ENCODE peak calls at places on chromosomes 1 and 21, in ten cellular contexts. One of them, this sample, is unnamed.

GRCh38 chr1:245788269-245788668 is 633.5 kb downstream of the KIF26B start:
- DNase-seq in glutamatergic neuron: no peak
- DNase-seq in CD8-positive, alpha-beta T cell: no peak
- DNase-seq in AG10803: peak; percentile 97
- DNase-seq in MM.1S: no peak
- DNase-seq in coronary artery: no peak
- DNase-seq in endothelial cell: no peak
- DNase-seq in AG09309: peak; percentile 91
- DNase-seq in right atrium auricular region: no peak
- DNase-seq in thoracic aorta: no peak
- DNase-seq in this sample: no peak

GRCh38 chr1:41381691-41382530 is 20.7 kb downstream of the FOXO6 start:
- DNase-seq in glutamatergic neuron: peak; percentile 52
- DNase-seq in CD8-positive, alpha-beta T cell: no peak
- DNase-seq in AG10803: peak; percentile 58
- DNase-seq in MM.1S: no peak
- DNase-seq in coronary artery: no peak
- DNase-seq in endothelial cell: no peak
- DNase-seq in AG09309: peak; percentile 14
- DNase-seq in right atrium auricular region: no peak
- DNase-seq in thoracic aorta: no peak
- DNase-seq in this sample: no peak

GRCh38 chr1:3419415-3420204 is 34.9 kb upstream of the ARHGEF16 start:
- DNase-seq in glutamatergic neuron: no peak
- DNase-seq in CD8-positive, alpha-beta T cell: no peak
- DNase-seq in AG10803: peak; percentile 8
- DNase-seq in MM.1S: no peak
- DNase-seq in coronary artery: no peak
- DNase-seq in endothelial cell: no peak
- DNase-seq in AG09309: no peak
- DNase-seq in right atrium auricular region: no peak
- DNase-seq in thoracic aorta: no peak
- DNase-seq in this sample: no peak

GRCh38 chr1:85581138-85581801 is 709 bp downstream of the CCN1 start:
- DNase-seq in glutamatergic neuron: peak; percentile 81
- DNase-seq in CD8-positive, alpha-beta T cell: no peak
- DNase-seq in AG10803: peak; percentile 67
- DNase-seq in MM.1S: peak; percentile 73
- DNase-seq in coronary artery: peak; percentile 88
- DNase-seq in endothelial cell: peak; percentile 88
- DNase-seq in AG09309: no peak
- DNase-seq in right atrium auricular region: peak; percentile 70
- DNase-seq in thoracic aorta: peak; percentile 24
- DNase-seq in this sample: peak; percentile 57

GRCh38 chr1:223549740-223550139 is 115.8 kb downstream of the CAPN8 start:
- DNase-seq in glutamatergic neuron: no peak
- DNase-seq in CD8-positive, alpha-beta T cell: no peak
- DNase-seq in AG10803: no peak
- DNase-seq in MM.1S: no peak
- DNase-seq in coronary artery: no peak
- DNase-seq in endothelial cell: no peak
- DNase-seq in AG09309: no peak
- DNase-seq in right atrium auricular region: no peak
- DNase-seq in thoracic aorta: no peak
- DNase-seq in this sample: no peak

GRCh38 chr1:40273547-40274166 is 15.6 kb downstream of the ZMPSTE24 start:
- DNase-seq in glutamatergic neuron: no peak
- DNase-seq in CD8-positive, alpha-beta T cell: no peak
- DNase-seq in AG10803: no peak
- DNase-seq in MM.1S: no peak
- DNase-seq in coronary artery: no peak
- DNase-seq in endothelial cell: no peak
- DNase-seq in AG09309: no peak
- DNase-seq in right atrium auricular region: no peak
- DNase-seq in thoracic aorta: no peak
- DNase-seq in this sample: no peak

GRCh38 chr1:16720403-16721223 is 19.7 kb upstream of the RNU1-4 start:
- DNase-seq in glutamatergic neuron: no peak
- DNase-seq in CD8-positive, alpha-beta T cell: no peak
- DNase-seq in AG10803: no peak
- DNase-seq in MM.1S: no peak
- DNase-seq in coronary artery: peak; percentile 73
- DNase-seq in endothelial cell: no peak
- DNase-seq in AG09309: no peak
- DNase-seq in right atrium auricular region: peak; percentile 58
- DNase-seq in thoracic aorta: no peak
- DNase-seq in this sample: no peak

GRCh38 chr1:173920868-173921267 is 3.7 kb upstream of the SERPINC1 start:
- DNase-seq in glutamatergic neuron: no peak
- DNase-seq in CD8-positive, alpha-beta T cell: no peak
- DNase-seq in AG10803: no peak
- DNase-seq in MM.1S: no peak
- DNase-seq in coronary artery: no peak
- DNase-seq in endothelial cell: no peak
- DNase-seq in AG09309: no peak
- DNase-seq in right atrium auricular region: no peak
- DNase-seq in thoracic aorta: no peak
- DNase-seq in this sample: no peak

GRCh38 chr1:151288502-151288901 is 6.4 kb downstream of the ZNF687 start:
- DNase-seq in glutamatergic neuron: no peak
- DNase-seq in CD8-positive, alpha-beta T cell: no peak
- DNase-seq in AG10803: no peak
- DNase-seq in MM.1S: no peak
- DNase-seq in coronary artery: no peak
- DNase-seq in endothelial cell: no peak
- DNase-seq in AG09309: no peak
- DNase-seq in right atrium auricular region: no peak
- DNase-seq in thoracic aorta: no peak
- DNase-seq in this sample: no peak

GRCh38 chr21:18041012-18041411 is 203.6 kb upstream of the CHODL start:
- DNase-seq in glutamatergic neuron: no peak
- DNase-seq in CD8-positive, alpha-beta T cell: no peak
- DNase-seq in AG10803: no peak
- DNase-seq in MM.1S: peak; percentile 76
- DNase-seq in coronary artery: no peak
- DNase-seq in endothelial cell: peak; percentile 29
- DNase-seq in AG09309: no peak
- DNase-seq in right atrium auricular region: no peak
- DNase-seq in thoracic aorta: no peak
- DNase-seq in this sample: no peak

GRCh38 chr1:40849801-40850592 is 12.2 kb downstream of the CITED4 start:
- DNase-seq in glutamatergic neuron: peak; percentile 85
- DNase-seq in CD8-positive, alpha-beta T cell: peak; percentile 69
- DNase-seq in AG10803: peak; percentile 45
- DNase-seq in MM.1S: peak; percentile 68
- DNase-seq in coronary artery: no peak
- DNase-seq in endothelial cell: peak; percentile 78
- DNase-seq in AG09309: no peak
- DNase-seq in right atrium auricular region: peak; percentile 79
- DNase-seq in thoracic aorta: no peak
- DNase-seq in this sample: peak; percentile 51

GRCh38 chr1:19370453-19371170 is 58.5 kb downstream of the SLC66A1 start:
- DNase-seq in glutamatergic neuron: no peak
- DNase-seq in CD8-positive, alpha-beta T cell: no peak
- DNase-seq in AG10803: no peak
- DNase-seq in MM.1S: no peak
- DNase-seq in coronary artery: no peak
- DNase-seq in endothelial cell: no peak
- DNase-seq in AG09309: no peak
- DNase-seq in right atrium auricular region: no peak
- DNase-seq in thoracic aorta: no peak
- DNase-seq in this sample: no peak

GRCh38 chr1:10161541-10162290 is 48.7 kb upstream of the KIF1B start:
- DNase-seq in glutamatergic neuron: no peak
- DNase-seq in CD8-positive, alpha-beta T cell: no peak
- DNase-seq in AG10803: peak; percentile 11
- DNase-seq in MM.1S: no peak
- DNase-seq in coronary artery: peak; percentile 77
- DNase-seq in endothelial cell: no peak
- DNase-seq in AG09309: no peak
- DNase-seq in right atrium auricular region: no peak
- DNase-seq in thoracic aorta: peak; percentile 22
- DNase-seq in this sample: no peak

GRCh38 chr1:7334475-7335035 is 436.5 kb upstream of the VAMP3 start:
- DNase-seq in glutamatergic neuron: no peak
- DNase-seq in CD8-positive, alpha-beta T cell: no peak
- DNase-seq in AG10803: peak; percentile 47
- DNase-seq in MM.1S: no peak
- DNase-seq in coronary artery: peak; percentile 9
- DNase-seq in endothelial cell: no peak
- DNase-seq in AG09309: peak; percentile 13
- DNase-seq in right atrium auricular region: no peak
- DNase-seq in thoracic aorta: no peak
- DNase-seq in this sample: no peak

GRCh38 chr1:112618114-112618720 is 724 bp downstream of the ST7L start:
- DNase-seq in glutamatergic neuron: no peak
- DNase-seq in CD8-positive, alpha-beta T cell: no peak
- DNase-seq in AG10803: peak; percentile 24
- DNase-seq in MM.1S: peak; percentile 16
- DNase-seq in coronary artery: no peak
- DNase-seq in endothelial cell: no peak
- DNase-seq in AG09309: no peak
- DNase-seq in right atrium auricular region: no peak
- DNase-seq in thoracic aorta: no peak
- DNase-seq in this sample: no peak

GRCh38 chr1:179321533-179322216 is 28.1 kb downstream of the SOAT1 start:
- DNase-seq in glutamatergic neuron: no peak
- DNase-seq in CD8-positive, alpha-beta T cell: no peak
- DNase-seq in AG10803: no peak
- DNase-seq in MM.1S: no peak
- DNase-seq in coronary artery: no peak
- DNase-seq in endothelial cell: no peak
- DNase-seq in AG09309: no peak
- DNase-seq in right atrium auricular region: no peak
- DNase-seq in thoracic aorta: no peak
- DNase-seq in this sample: no peak

GRCh38 chr1:102434421-102434820 is 437.7 kb upstream of the OLFM3 start:
- DNase-seq in glutamatergic neuron: no peak
- DNase-seq in CD8-positive, alpha-beta T cell: no peak
- DNase-seq in AG10803: no peak
- DNase-seq in MM.1S: peak; percentile 52
- DNase-seq in coronary artery: no peak
- DNase-seq in endothelial cell: peak; percentile 27
- DNase-seq in AG09309: no peak
- DNase-seq in right atrium auricular region: no peak
- DNase-seq in thoracic aorta: no peak
- DNase-seq in this sample: no peak
- TF ChIP-seq CTCF in glutamatergic neuron: peak; percentile 70
- TF ChIP-seq CTCF in CD8-positive, alpha-beta T cell: no peak
- TF ChIP-seq CTCF in AG10803: peak; percentile 7
- TF ChIP-seq CTCF in MM.1S: peak; percentile 47
- TF ChIP-seq CTCF in coronary artery: no peak
- TF ChIP-seq CTCF in endothelial cell: peak; percentile 61
- TF ChIP-seq CTCF in AG09309: no peak
- TF ChIP-seq CTCF in right atrium auricular region: no peak
- TF ChIP-seq CTCF in thoracic aorta: no peak
- TF ChIP-seq CTCF in this sample: peak; percentile 53

DNA sequence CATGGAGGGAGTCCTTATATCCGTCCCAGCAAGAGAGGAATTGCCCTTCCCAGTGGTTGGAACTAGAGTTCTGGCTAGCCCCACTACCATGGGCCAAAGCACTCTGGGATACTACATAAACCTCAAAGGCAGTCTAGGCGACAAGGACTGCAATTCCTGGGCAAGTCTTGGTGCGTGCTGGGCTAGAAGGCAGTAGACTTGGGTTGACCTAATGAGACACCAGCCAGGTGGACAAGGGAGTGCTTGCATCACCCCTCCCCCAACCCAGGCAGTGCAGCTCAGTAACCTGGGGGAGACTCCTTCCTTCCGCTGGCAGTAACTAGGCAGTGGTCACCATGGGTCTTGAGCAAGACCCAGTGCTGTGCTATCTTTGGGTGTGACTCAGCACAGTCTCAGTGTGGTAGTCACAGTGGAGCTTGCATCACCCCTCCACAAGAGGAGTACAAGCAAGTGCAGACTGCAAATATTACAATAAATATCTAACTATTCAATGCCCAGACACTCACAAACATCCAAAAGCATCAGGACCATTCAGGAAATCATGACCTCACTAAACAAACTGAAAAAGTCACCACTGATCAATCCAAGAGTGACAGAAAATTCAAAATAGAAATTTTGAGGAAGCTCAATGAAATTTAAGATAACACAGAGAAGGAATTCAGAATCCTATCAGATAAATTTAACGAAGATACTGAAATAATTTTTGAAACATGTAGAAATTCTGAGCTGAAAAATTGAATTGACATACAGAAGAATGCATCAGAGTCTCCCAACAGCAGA is 84.7 kb upstream of the LYPLAL1 start:
- DNase-seq in glutamatergic neuron: no peak
- DNase-seq in CD8-positive, alpha-beta T cell: no peak
- DNase-seq in AG10803: peak; percentile 93
- DNase-seq in MM.1S: no peak
- DNase-seq in coronary artery: peak; percentile 80
- DNase-seq in endothelial cell: no peak
- DNase-seq in AG09309: peak; percentile 88
- DNase-seq in right atrium auricular region: peak; percentile 83
- DNase-seq in thoracic aorta: peak; percentile 54
- DNase-seq in this sample: peak; percentile 62
- TF ChIP-seq CTCF in glutamatergic neuron: no peak
- TF ChIP-seq CTCF in CD8-positive, alpha-beta T cell: no peak
- TF ChIP-seq CTCF in AG10803: no peak
- TF ChIP-seq CTCF in MM.1S: no peak
- TF ChIP-seq CTCF in coronary artery: no peak
- TF ChIP-seq CTCF in endothelial cell: no peak
- TF ChIP-seq CTCF in AG09309: no peak
- TF ChIP-seq CTCF in right atrium auricular region: no peak
- TF ChIP-seq CTCF in thoracic aorta: no peak
- TF ChIP-seq CTCF in this sample: no peak

GRCh38 chr1:227792216-227793078 is 23.0 kb upstream of the PRSS38 start:
- DNase-seq in glutamatergic neuron: no peak
- DNase-seq in CD8-positive, alpha-beta T cell: no peak
- DNase-seq in AG10803: no peak
- DNase-seq in MM.1S: no peak
- DNase-seq in coronary artery: peak; percentile 73
- DNase-seq in endothelial cell: no peak
- DNase-seq in AG09309: no peak
- DNase-seq in right atrium auricular region: peak; percentile 42
- DNase-seq in thoracic aorta: no peak
- DNase-seq in this sample: no peak
- TF ChIP-seq CTCF in glutamatergic neuron: no peak
- TF ChIP-seq CTCF in CD8-positive, alpha-beta T cell: no peak
- TF ChIP-seq CTCF in AG10803: peak; percentile 13
- TF ChIP-seq CTCF in MM.1S: no peak
- TF ChIP-seq CTCF in coronary artery: no peak
- TF ChIP-seq CTCF in endothelial cell: no peak
- TF ChIP-seq CTCF in AG09309: no peak
- TF ChIP-seq CTCF in right atrium auricular region: no peak
- TF ChIP-seq CTCF in thoracic aorta: no peak
- TF ChIP-seq CTCF in this sample: peak; percentile 31

GRCh38 chr21:41294548-41295231 is 21.9 kb upstream of the FAM3B start:
- DNase-seq in glutamatergic neuron: no peak
- DNase-seq in CD8-positive, alpha-beta T cell: no peak
- DNase-seq in AG10803: no peak
- DNase-seq in MM.1S: no peak
- DNase-seq in coronary artery: no peak
- DNase-seq in endothelial cell: no peak
- DNase-seq in AG09309: no peak
- DNase-seq in right atrium auricular region: no peak
- DNase-seq in thoracic aorta: no peak
- DNase-seq in this sample: no peak

GRCh38 chr21:41290106-41290799 is 26.3 kb upstream of the FAM3B start:
- DNase-seq in glutamatergic neuron: no peak
- DNase-seq in CD8-positive, alpha-beta T cell: no peak
- DNase-seq in AG10803: no peak
- DNase-seq in MM.1S: no peak
- DNase-seq in coronary artery: no peak
- DNase-seq in endothelial cell: no peak
- DNase-seq in AG09309: no peak
- DNase-seq in right atrium auricular region: no peak
- DNase-seq in thoracic aorta: no peak
- DNase-seq in this sample: no peak

GRCh38 chr21:41289431-41289830 is 27.2 kb upstream of the FAM3B start:
- DNase-seq in glutamatergic neuron: no peak
- DNase-seq in CD8-positive, alpha-beta T cell: no peak
- DNase-seq in AG10803: no peak
- DNase-seq in MM.1S: no peak
- DNase-seq in coronary artery: no peak
- DNase-seq in endothelial cell: no peak
- DNase-seq in AG09309: no peak
- DNase-seq in right atrium auricular region: no peak
- DNase-seq in thoracic aorta: no peak
- DNase-seq in this sample: no peak
- TF ChIP-seq CTCF in glutamatergic neuron: no peak
- TF ChIP-seq CTCF in CD8-positive, alpha-beta T cell: no peak
- TF ChIP-seq CTCF in AG10803: no peak
- TF ChIP-seq CTCF in MM.1S: no peak
- TF ChIP-seq CTCF in coronary artery: no peak
- TF ChIP-seq CTCF in endothelial cell: no peak
- TF ChIP-seq CTCF in AG09309: no peak
- TF ChIP-seq CTCF in right atrium auricular region: no peak
- TF ChIP-seq CTCF in thoracic aorta: no peak
- TF ChIP-seq CTCF in this sample: no peak

This sample was measured in GM06990.